ENCODE peak calls at places on chromosome 6, in seven cellular contexts. S is transverse colon; U is heart right ventricle; K is CD8-positive, alpha-beta memory T cell; B is A673; M is mesendoderm; E is small intestine. C is an unnamed sample. For H3K4me1, the result is how much of the 10 kb centered on the place peaks cover.

GRCh38 chr6:154370545-154370944 is 13.9 kb upstream of the IPCEF1 start:
- DNase-seq in S (peak), E (peak), K (no peak), U (peak), M (peak), B (peak), C (peak)

GRCh38 chr6:112037783-112038216 is 16.1 kb upstream of the CCN6 start:
- DNase-seq in U (peak), S (peak), E (no peak), B (peak), M (peak), K (no peak), C (peak)

GRCh38 chr6:34788111-34788510 is 3.8 kb upstream of the BLTP3A start:
- DNase-seq in U (no peak), M (no peak), E (no peak), S (no peak), K (no peak), B (no peak), C (no peak)

GRCh38 chr6:155528982-155529453 is 73.4 kb upstream of the NOX3 start:
- DNase-seq in M (peak), E (peak), S (no peak), U (peak), B (peak), K (no peak), C (no peak)

GRCh38 chr6:19153270-19153980 is 683.7 kb upstream of the ID4 start:
- DNase-seq in S (no peak), M (no peak), E (no peak), K (no peak), B (no peak), U (no peak), C (no peak)

GRCh38 chr6:2514965-2515543 is 235.7 kb downstream of the MYLK4 start:
- DNase-seq in K (no peak), M (peak), U (no peak), E (peak), S (peak), B (no peak), C (peak)

GRCh38 chr6:163501440-163501839 is 86.9 kb downstream of the QKI start:
- DNase-seq in U (no peak), B (no peak), M (no peak), E (no peak), K (no peak), S (no peak), C (no peak)

GRCh38 chr6:92892626-92893025 is 526.7 kb downstream of the EPHA7 start:
- DNase-seq in S (no peak), K (no peak), U (no peak), M (no peak), E (no peak), B (no peak), C (no peak)

GRCh38 chr6:158016571-158017383 is 35.1 kb downstream of the SYNJ2 start:
- DNase-seq in E (no peak), M (no peak), U (no peak), K (no peak), S (no peak), B (peak), C (no peak)

GRCh38 chr6:90230547-90231240 is 65.9 kb downstream of the BACH2 start:
- DNase-seq in S (no peak), B (no peak), U (no peak), K (no peak), M (peak), E (no peak), C (no peak)

GRCh38 chr6:167888098-167888497 is 61.4 kb downstream of the AFDN start:
- DNase-seq in M (no peak), S (no peak), U (no peak), E (no peak), K (no peak), B (no peak), C (no peak)

GRCh38 chr6:28486533-28486932 is 29.1 kb downstream of the GPX6 start:
- DNase-seq in B (no peak), U (no peak), M (no peak), K (no peak), E (no peak), S (no peak), C (no peak)

GRCh38 chr6:35328108-35328723 is 14.1 kb upstream of the PPARD start:
- DNase-seq in S (no peak), E (peak), K (no peak), B (no peak), U (no peak), M (no peak), C (no peak)

GRCh38 chr6:4603291-4603690 is 172.9 kb upstream of the CDYL start:
- DNase-seq in E (no peak), K (no peak), S (peak), B (no peak), U (peak), M (no peak), C (peak)

GRCh38 chr6:2158596-2159271 is 86.7 kb downstream of the GMDS start:
- DNase-seq in U (no peak), S (no peak), M (peak), B (peak), E (no peak), K (no peak), C (no peak)

GRCh38 chr6:48834706-48835105 is 628.3 kb downstream of the MMUT start:
- DNase-seq in B (peak), U (no peak), M (no peak), S (no peak), K (no peak), E (no peak), C (no peak)

GRCh38 chr6:100152201-100152600 is 158.2 kb upstream of the MCHR2 start:
- DNase-seq in K (no peak), U (no peak), E (no peak), M (no peak), S (no peak), B (no peak), C (no peak)
- H3K27ac ChIP-seq in K (no peak), U (no peak), E (no peak), M (no peak), S (no peak), B (no peak), C (no peak)

GRCh38 chr6:33195304-33196022 is 3.2 kb upstream of the COL11A2 start:
- DNase-seq in U (no peak), B (no peak), E (no peak), S (no peak), K (no peak), M (no peak), C (peak)
- H3K4me1 ChIP-seq in U (under half), B (under half), E (under half), S (under half), K (under half), M (under half), C (under half)

GRCh38 chr6:149830731-149831379 is 33.3 kb downstream of the LRP11 start:
- DNase-seq in U (no peak), S (no peak), E (no peak), B (no peak), K (no peak), M (no peak), C (no peak)
- H3K4me3 ChIP-seq in U (no peak), S (no peak), E (no peak), B (no peak), K (no peak), M (no peak), C (no peak)

GRCh38 chr6:53192590-53193232 is 44.1 kb upstream of the GCM1 start:
- DNase-seq in M (peak), U (peak), E (peak), K (no peak), S (no peak), B (no peak), C (no peak)
- H3K27ac ChIP-seq in M (no peak), U (peak), E (no peak), K (no peak), S (no peak), B (no peak), C (peak)